ENCODE peak calls at places on chromosomes 1 and 21, in ten cellular contexts. V is left ventricle myocardium inferior, F is hepatocyte, K is stomach, C is neural progenitor cell, L is OCI-LY7, Q is heart right ventricle, G is body of pancreas, J is mucosa of descending colon, I is adrenal gland. P is an unnamed sample. For H3K4me1, the result is how much of the 10 kb centered on the place peaks cover.

GRCh38 chr1:1788136-1788535 is 9.9 kb upstream of the NADK start:
- DNase-seq in F (no peak), Q (no peak), I (no peak), K (no peak), J (no peak), L (no peak), C (no peak), V (no peak), G (no peak), P (no peak)

GRCh38 chr1:176364231-176364905 is 98.6 kb upstream of the PAPPA2 start:
- DNase-seq in G (no peak), L (no peak), V (no peak), Q (no peak), I (no peak), K (no peak), F (peak), C (peak), J (no peak), P (no peak)

GRCh38 chr1:225746361-225747179 is 31.1 kb upstream of the SRP9 start:
- DNase-seq in C (peak), G (peak), F (peak), V (peak), Q (peak), I (peak), J (peak), K (peak), L (no peak), P (peak)

GRCh38 chr1:233448290-233448689 is 120.8 kb downstream of the MAP3K21 start:
- DNase-seq in Q (no peak), L (no peak), J (no peak), V (no peak), G (no peak), K (no peak), I (no peak), C (no peak), F (no peak), P (no peak)

GRCh38 chr1:149977345-149977744 is 33.2 kb downstream of the OTUD7B start:
- DNase-seq in K (no peak), Q (no peak), I (no peak), G (no peak), J (no peak), F (no peak), C (no peak), V (no peak), L (no peak), P (no peak)

GRCh38 chr1:27318596-27318995 is 3.4 kb upstream of the TMEM222 start:
- DNase-seq in L (no peak), J (no peak), F (no peak), I (no peak), K (no peak), V (no peak), C (no peak), G (no peak), Q (no peak), P (no peak)

GRCh38 chr1:180917306-180918065 is 4.8 kb downstream of the KIAA1614 start:
- DNase-seq in K (no peak), J (no peak), L (no peak), I (no peak), V (no peak), Q (no peak), C (peak), G (no peak), F (no peak), P (no peak)

GRCh38 chr21:38956791-38957571 is 151.3 kb downstream of the ETS2 start:
- DNase-seq in L (no peak), G (no peak), K (peak), V (no peak), I (no peak), Q (no peak), F (peak), C (no peak), J (peak), P (no peak)

GRCh38 chr1:52041551-52042185 is 8.1 kb upstream of the KTI12 start:
- DNase-seq in F (no peak), V (no peak), C (no peak), I (no peak), G (no peak), Q (no peak), K (no peak), L (no peak), J (no peak), P (no peak)

GRCh38 chr1:31667065-31667785 is 22.5 kb upstream of the PEF1 start:
- DNase-seq in F (no peak), J (peak), Q (no peak), L (no peak), V (no peak), G (no peak), C (no peak), K (no peak), I (no peak), P (no peak)

GRCh38 chr1:20847619-20848080 is 60.5 kb upstream of the HP1BP3 start:
- DNase-seq in L (no peak), K (no peak), Q (no peak), I (no peak), C (no peak), G (no peak), J (no peak), F (no peak), V (no peak), P (no peak)

GRCh38 chr1:202007703-202008489 is 2.5 kb upstream of the ELF3 start:
- DNase-seq in V (no peak), G (peak), I (no peak), J (peak), Q (no peak), F (peak), L (no peak), K (peak), C (no peak), P (peak)

GRCh38 chr1:36381405-36381804 is 4.3 kb downstream of the STK40 start:
- DNase-seq in C (no peak), I (no peak), K (no peak), Q (no peak), J (no peak), V (no peak), G (no peak), F (no peak), L (no peak), P (no peak)
- H3K4me1 ChIP-seq in C (under half), I (under half), K (half or more), Q (half or more), J (under half), V (half or more), G (half or more), F (under half), L (half or more), P (under half)

GRCh38 chr1:165697881-165698842 is at the start of gene ALDH9A1:
- DNase-seq in L (peak), I (peak), V (peak), K (peak), F (peak), J (peak), C (peak), Q (peak), G (peak), P (peak)
- TF ChIP-seq CTCF in L (peak), I (peak), V (peak), K (peak), F (peak), J (no peak), C (peak), Q (peak), G (peak), P (peak)

GRCh38 chr1:207842506-207842905 is 68.4 kb downstream of the CD34 start:
- DNase-seq in Q (no peak), G (no peak), K (no peak), F (no peak), J (no peak), L (no peak), V (no peak), I (no peak), C (no peak), P (no peak)

GRCh38 chr1:207847116-207847515 is 63.8 kb downstream of the CD34 start:
- DNase-seq in K (no peak), L (no peak), J (no peak), C (no peak), F (no peak), G (no peak), Q (no peak), V (no peak), I (no peak), P (no peak)

GRCh38 chr1:207841907-207842306 is 69.0 kb downstream of the CD34 start:
- DNase-seq in L (no peak), Q (no peak), J (no peak), F (no peak), C (peak), I (no peak), G (no peak), V (no peak), K (no peak), P (no peak)

GRCh38 chr1:207845109-207845508 is 65.8 kb downstream of the CD34 start:
- DNase-seq in G (peak), K (no peak), J (no peak), F (no peak), I (peak), Q (no peak), V (no peak), L (no peak), C (no peak), P (no peak)

GRCh38 chr1:207844374-207844773 is 66.6 kb downstream of the CD34 start:
- DNase-seq in J (no peak), I (no peak), C (no peak), V (no peak), Q (no peak), F (no peak), G (no peak), K (no peak), L (no peak), P (no peak)
- H3K4me1 ChIP-seq in J (under half), I (under half), C (under half), V (half or more), Q (half or more), F (under half), G (under half), K (half or more), L (under half), P (under half)

DNA sequence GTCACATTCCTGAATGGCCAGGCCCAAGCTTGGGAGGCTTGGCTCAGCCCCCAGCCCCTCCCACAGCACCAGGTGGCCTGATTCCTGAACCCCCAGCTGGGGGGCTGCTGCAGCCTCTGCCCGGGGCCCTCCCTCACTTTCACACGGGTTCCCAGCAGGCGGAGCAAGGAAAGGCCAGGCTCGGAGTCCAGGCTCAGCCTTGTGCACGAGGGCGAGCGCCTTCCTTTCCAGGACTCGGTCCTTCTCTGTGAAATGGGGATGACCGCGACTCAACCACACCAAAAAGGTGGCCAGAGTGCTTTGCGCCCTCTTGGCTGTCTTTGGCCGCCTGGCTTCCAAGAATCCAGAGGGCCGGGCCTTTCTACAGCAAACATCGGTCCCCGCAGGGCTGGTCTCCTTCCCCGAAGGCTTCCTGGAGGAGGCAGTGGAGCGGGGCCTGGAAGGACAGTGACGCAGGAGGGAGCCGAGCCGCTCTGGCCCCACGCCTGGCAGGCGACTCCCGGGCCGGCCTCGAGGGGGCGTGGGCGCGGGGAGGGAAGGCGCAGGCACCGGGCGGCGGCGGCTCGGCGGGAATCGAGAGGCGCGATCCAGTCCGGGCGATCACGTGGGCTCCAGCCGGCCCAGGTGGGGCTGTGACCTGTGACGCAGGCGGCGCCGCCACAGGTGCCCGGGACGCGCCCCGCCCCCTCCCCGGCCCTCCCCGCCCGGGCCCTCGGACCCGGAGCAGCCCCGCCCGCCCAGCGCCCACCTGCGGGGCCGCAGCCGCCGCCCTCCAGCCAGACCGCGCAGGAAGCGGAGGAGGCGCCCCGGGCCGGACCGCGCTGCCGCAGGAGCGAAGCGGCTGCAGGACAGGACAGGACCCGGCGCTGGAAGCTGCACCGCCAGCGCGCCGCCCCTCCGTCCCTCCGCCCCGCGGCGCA is at the start of gene ARHGEF16:
- DNase-seq in I (peak), F (peak), C (peak), J (peak), K (peak), G (peak), V (peak), L (no peak), Q (peak), P (peak)
- TF ChIP-seq CTCF in I (peak), F (peak), C (peak), J (peak), K (peak), G (peak), V (peak), L (no peak), Q (peak), P (peak)